ENCODE peak calls at places on chromosome 15, in four cellular contexts. Y is astrocyte; J is tibial artery; B is CD8-positive, alpha-beta memory T cell. R is an unnamed sample.

GRCh38 chr15:69134841-69135240 is 25.6 kb upstream of the GLCE start:
- DNase-seq in B (no peak), J (no peak), Y (no peak), R (no peak)

GRCh38 chr15:59347915-59348314 is 24.8 kb downstream of the MYO1E start:
- DNase-seq in Y (no peak), J (no peak), B (no peak), R (no peak)

GRCh38 chr15:78208341-78208844 is 26.0 kb downstream of the ACSBG1 start:
- DNase-seq in Y (no peak), J (no peak), B (no peak), R (no peak)

GRCh38 chr15:69852482-69853275 is 245.0 kb downstream of the TLE3 start:
- DNase-seq in B (no peak), Y (peak; percentile 82), J (no peak), R (no peak)

GRCh38 chr15:85865070-85865684 is 70.5 kb upstream of the KLHL25 start:
- DNase-seq in J (no peak), Y (peak; percentile 23), B (no peak), R (no peak)

GRCh38 chr15:77186518-77187095 is 115.7 kb upstream of the TSPAN3 start:
- DNase-seq in J (no peak), Y (peak; percentile 9), B (no peak), R (no peak)

GRCh38 chr15:80550219-80550909 is 144.7 kb upstream of the ABHD17C start:
- DNase-seq in B (no peak), Y (peak; percentile 99), J (no peak), R (no peak)

GRCh38 chr15:27237319-27237939 is 266.4 kb downstream of the GABRG3 start:
- DNase-seq in J (no peak), Y (no peak), B (no peak), R (no peak)

GRCh38 chr15:80502782-80503181 is 98.6 kb downstream of the ARNT2 start:
- DNase-seq in B (no peak), Y (no peak), J (peak; percentile 81), R (no peak)

DNA sequence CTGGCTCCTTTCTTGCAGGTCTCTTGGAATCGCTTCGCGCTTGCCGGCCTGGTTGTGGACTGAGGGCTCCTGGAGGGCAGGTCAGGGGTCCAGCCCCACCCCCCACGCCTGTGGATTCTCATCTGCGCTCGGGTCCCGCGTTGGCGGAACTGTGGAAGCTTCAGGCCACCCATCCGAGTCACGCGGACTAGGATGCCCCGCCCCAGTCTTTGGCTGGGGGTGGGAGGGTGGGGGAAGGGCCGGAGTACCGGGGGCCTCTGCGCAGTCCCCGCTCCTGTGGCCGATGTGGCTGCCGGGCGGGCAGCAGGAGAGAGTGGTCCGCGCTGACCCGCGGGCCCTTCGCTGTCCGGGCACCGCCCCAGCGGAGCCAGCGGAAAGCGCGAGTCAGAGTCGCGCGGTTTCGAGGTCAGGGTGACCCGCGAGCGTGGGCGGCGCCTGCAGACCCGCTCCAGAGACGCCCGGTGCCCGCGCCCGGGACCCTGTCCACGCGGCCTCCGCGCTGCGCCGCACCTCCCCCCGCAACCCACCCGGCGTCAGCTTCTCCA is 114.2 kb downstream of the KLF13 start:
- DNase-seq in J (peak; percentile 82), Y (no peak), B (no peak), R (peak; percentile 76)
- H3K4me3 ChIP-seq in J (peak overlapping the region; percentile 59), Y (peak overlapping the region; percentile 47), B (peak overlapping the region; percentile 55), R (peak overlapping the region; percentile 58)

DNA sequence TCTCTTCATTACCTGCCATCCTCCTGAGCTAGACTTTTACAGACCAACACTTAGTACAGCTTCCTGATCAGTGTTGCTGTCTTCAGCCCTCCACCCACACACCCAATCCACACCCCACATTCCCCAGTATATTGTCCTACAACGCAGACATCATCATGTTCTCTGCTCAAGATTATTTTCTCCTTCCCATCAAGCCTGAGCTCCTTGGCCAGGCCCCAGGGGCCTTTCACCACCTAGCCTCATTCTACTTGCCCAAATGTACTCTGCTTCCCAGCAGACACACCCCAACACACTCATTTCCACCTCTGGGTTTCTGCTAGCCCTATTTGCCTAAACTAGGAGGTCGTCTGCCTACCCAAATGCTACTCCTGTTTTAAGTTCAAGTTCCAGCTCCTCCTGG is 37.0 kb downstream of the DAPK2 start:
- DNase-seq in J (no peak), Y (no peak), B (no peak), R (no peak)
- H3K27ac ChIP-seq in J (no peak overlapping the region), Y (no peak overlapping the region), B (peak overlapping the region; percentile 71), R (peak overlapping the region; percentile 2)

DNA sequence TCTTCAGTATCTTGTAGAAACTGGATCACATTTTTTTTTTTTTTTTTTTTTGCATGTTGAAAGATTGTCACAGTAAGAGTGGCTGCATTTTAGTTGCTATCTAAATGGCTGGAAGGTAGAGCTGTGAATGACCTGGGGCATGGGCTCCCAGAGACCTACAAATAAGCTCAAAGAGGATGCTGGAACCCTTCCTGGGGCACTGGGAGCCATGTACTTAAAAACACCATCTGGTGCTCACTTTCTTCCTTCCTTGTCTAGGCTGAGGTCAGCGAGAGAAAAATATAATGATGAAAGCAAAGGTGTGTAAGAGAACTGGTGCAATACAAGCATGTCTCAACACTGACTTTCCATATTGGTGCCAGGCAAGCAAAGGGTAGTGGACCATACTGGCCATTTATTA is 323.9 kb downstream of the SV2B start:
- DNase-seq in J (no peak), B (no peak), Y (no peak), R (no peak)
- H3K4me1 ChIP-seq in J (no peaks in the 10 kb centered on the region), B (peaks cover 49% of the 10 kb centered on the region), Y (no peaks in the 10 kb centered on the region), R (no peaks in the 10 kb centered on the region)

DNA sequence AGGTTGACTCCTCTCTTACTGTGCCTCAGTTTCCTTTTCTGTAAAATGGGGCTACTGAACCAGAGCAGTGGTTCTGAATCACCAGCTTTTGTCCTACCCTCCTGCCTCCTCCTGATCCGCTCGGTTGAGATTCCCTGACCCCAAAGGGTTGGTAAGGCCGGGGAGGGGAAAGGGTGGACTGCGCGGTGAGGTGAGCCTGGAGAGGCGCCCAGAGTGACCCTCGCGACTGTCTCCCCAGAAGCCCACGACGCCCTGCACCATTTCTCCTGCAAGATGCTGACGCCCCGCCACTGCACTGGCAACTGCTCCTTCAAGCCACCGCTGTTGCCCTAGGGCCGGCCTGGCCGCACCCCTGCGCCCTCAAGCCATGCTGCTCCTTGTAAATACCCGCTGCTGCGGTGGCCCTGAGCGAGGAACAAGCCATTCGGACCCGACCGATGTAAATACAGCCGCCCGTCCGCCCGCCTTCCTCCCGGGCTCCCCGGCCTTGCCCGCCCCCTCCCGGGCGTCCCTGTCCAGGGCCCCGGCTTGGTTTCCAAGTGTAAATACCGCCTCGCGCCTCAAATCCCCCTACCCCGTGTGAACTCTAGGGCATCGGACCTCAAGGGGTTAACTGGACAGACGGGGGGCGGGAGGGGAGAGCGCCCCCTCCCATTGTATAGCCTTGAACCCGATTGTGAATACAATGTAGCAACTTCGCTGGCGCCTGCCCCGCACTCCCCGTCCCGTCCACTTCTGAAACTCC is 6.2 kb downstream of the RNU6-1 start:
- DNase-seq in Y (no peak), J (peak; percentile 71), B (no peak), R (no peak)
- H3K4me3 ChIP-seq in Y (no peak overlapping the region), J (no peak overlapping the region), B (peak overlapping the region; percentile 25), R (no peak overlapping the region)

GRCh38 chr15:43550527-43551363 is 33.3 kb downstream of the MAP1A start:
- DNase-seq in Y (peak; percentile 79), J (no peak), B (no peak), R (no peak)

GRCh38 chr15:43547539-43547938 is 30.1 kb downstream of the MAP1A start:
- DNase-seq in J (no peak), Y (no peak), B (no peak), R (no peak)

GRCh38 chr15:43552261-43552660 is 34.9 kb downstream of the MAP1A start:
- DNase-seq in Y (no peak), J (no peak), B (no peak), R (no peak)

DNA sequence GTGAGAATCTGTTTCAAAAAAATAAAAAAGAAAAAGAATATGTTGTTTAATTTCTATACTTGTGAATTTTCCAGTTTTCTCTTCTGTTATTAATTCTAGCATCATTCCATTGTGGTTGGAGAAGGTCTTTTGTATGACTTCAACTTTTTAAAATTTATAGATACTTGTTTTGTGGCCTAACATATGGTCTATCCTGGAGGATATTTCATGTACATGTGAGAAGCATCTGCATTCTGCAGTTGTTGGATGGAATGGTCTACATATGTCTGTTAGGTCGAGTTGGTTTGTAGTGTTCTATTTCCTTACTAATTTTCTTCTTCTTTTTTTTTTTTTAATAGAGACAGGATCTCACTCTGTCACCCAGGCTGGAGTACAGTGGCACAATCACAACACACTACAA is 35.6 kb downstream of the MAP1A start:
- DNase-seq in J (no peak), B (no peak), Y (no peak), R (no peak)
- H3K27ac ChIP-seq in J (no peak overlapping the region), B (no peak overlapping the region), Y (no peak overlapping the region), R (no peak overlapping the region)

GRCh38 chr15:67834249-67834592 is 5.6 kb downstream of the RNU6-1 start:
- DNase-seq in Y (no peak), B (no peak), J (no peak), R (no peak)
- H3K4me1 ChIP-seq in Y (peaks cover 31% of the 10 kb centered on the region), B (peaks cover 46% of the 10 kb centered on the region), J (peaks cover 61% of the 10 kb centered on the region), R (peaks cover 30% of the 10 kb centered on the region)

GRCh38 chr15:56719021-56719612 is 14.2 kb downstream of the ZNF280D start:
- DNase-seq in Y (no peak), B (no peak), J (no peak), R (no peak)
- H3K4me3 ChIP-seq in Y (no peak overlapping the region), B (no peak overlapping the region), J (no peak overlapping the region), R (no peak overlapping the region)

GRCh38 chr15:94280301-94280700 is 48.9 kb downstream of the MCTP2 start:
- DNase-seq in B (no peak), J (no peak), Y (no peak), R (no peak)

GRCh38 chr15:94287794-94288246 is 56.5 kb downstream of the MCTP2 start:
- DNase-seq in Y (no peak), B (peak; percentile 22), J (no peak), R (no peak)

GRCh38 chr15:94277485-94277884 is 46.1 kb downstream of the MCTP2 start:
- DNase-seq in Y (no peak), J (no peak), B (no peak), R (no peak)

GRCh38 chr15:94286581-94286980 is 55.2 kb downstream of the MCTP2 start:
- DNase-seq in B (no peak), Y (no peak), J (no peak), R (no peak)

DNA sequence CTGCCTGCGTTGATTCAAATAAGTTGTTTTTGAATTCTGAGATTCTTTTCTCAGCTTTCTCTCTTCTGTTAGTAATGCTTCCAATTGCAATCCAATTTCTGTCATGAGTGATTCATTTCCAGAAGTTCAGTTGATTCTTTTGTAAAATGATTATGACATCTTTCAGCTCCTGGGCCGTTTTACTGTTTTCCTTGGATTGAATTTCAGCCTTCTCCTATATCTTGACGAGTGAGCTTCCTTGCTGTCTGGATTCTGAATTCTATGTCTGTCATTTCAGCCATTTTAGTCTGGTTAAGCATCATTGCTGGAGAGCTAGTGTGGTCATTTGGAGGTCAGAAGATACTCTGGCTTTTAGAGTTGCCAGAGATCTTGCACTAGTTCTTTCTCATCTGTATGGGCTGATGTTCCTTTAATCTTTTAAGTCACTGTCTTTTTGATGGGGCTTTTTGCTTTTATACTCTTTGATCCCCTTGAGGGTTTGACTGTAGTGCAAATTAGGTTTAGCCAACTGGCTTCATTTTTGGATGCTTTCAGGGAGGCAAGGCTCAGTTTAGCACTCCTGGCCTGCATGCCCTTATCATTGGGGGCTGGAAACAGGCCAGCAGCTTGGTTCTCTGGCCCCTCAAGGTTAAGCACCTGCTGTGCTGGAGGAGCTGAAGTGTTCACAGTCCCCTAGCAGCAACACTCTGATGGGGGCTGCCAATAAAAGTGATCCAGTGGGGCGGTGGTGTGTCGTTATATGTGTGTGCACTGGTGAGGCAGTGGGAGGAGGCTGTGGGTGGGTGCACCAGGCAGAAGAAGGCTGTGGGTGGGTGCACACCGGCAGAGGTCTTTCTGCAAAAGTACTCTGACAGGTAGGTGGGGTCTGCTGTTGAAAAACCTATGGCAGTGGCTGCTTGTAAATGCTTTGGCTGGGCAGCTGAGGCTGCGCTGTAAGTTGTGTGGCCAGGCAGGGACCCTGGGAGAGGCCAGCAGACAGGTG is 51.2 kb downstream of the MCTP2 start:
- DNase-seq in J (no peak), B (no peak), Y (peak; percentile 31), R (no peak)
- H3K27ac ChIP-seq in J (no peak overlapping the region), B (no peak overlapping the region), Y (no peak overlapping the region), R (no peak overlapping the region)

R was measured in left lung.